ENCODE peak calls at places on chromosome 9, in seven cellular contexts. Z is kidney; S is neural crest cell; E is naive thymus-derived CD4-positive, alpha-beta T cell; X is HT1080; I is heart left ventricle; H is endothelial cell. M is an unnamed sample.

GRCh38 chr9:136088481-136088938 is 6.6 kb downstream of the NACC2 start:
- DNase-seq in Z (no peak), S (no peak), E (no peak), X (no peak), I (peak), H (no peak), M (no peak)

GRCh38 chr9:134930404-134930803 is 12.7 kb upstream of the FCN1 start:
- DNase-seq in Z (peak), S (no peak), E (no peak), X (no peak), I (no peak), H (no peak), M (no peak)

GRCh38 chr9:107491081-107492053 is 1.8 kb upstream of the KLF4 start:
- DNase-seq in Z (peak), S (no peak), E (no peak), X (no peak), I (peak), H (peak), M (no peak)

GRCh38 chr9:25716220-25716872 is 38.1 kb upstream of the TUSC1 start:
- DNase-seq in Z (no peak), S (peak), E (no peak), X (peak), I (no peak), H (peak), M (no peak)

GRCh38 chr9:133715866-133716563 is 22.1 kb downstream of the SARDH start:
- DNase-seq in Z (peak), S (peak), E (peak), X (no peak), I (peak), H (peak), M (no peak)

GRCh38 chr9:129405089-129405830 is 215.6 kb downstream of the C9orf50 start:
- DNase-seq in Z (peak), S (no peak), E (no peak), X (no peak), I (peak), H (no peak), M (no peak)

GRCh38 chr9:111572945-111573604 is 26.4 kb downstream of the PTGR1 start:
- DNase-seq in Z (no peak), S (no peak), E (no peak), X (no peak), I (peak), H (no peak), M (no peak)

GRCh38 chr9:38066167-38066906 is 2.7 kb downstream of the SHB start:
- DNase-seq in Z (no peak), S (no peak), E (no peak), X (no peak), I (no peak), H (no peak), M (no peak)

GRCh38 chr9:95131023-95131943 is 186.2 kb downstream of the FANCC start:
- DNase-seq in Z (no peak), S (peak), E (peak), X (peak), I (peak), H (peak), M (peak)

GRCh38 chr9:80906728-80907127 is 782.6 kb downstream of the TLE1 start:
- DNase-seq in Z (peak), S (no peak), E (no peak), X (no peak), I (no peak), H (no peak), M (no peak)

GRCh38 chr9:132412089-132412488 is 2.1 kb downstream of the CFAP77 start:
- DNase-seq in Z (no peak), S (peak), E (no peak), X (peak), I (no peak), H (peak), M (no peak)

GRCh38 chr9:89805726-89806125 is 200.9 kb downstream of the GADD45G start:
- DNase-seq in Z (no peak), S (no peak), E (no peak), X (no peak), I (no peak), H (no peak), M (no peak)

GRCh38 chr9:85741112-85741874 is 461 bp downstream of the AGTPBP1 start:
- DNase-seq in Z (peak), S (peak), E (peak), X (peak), I (peak), H (peak), M (peak)

GRCh38 chr9:21506910-21507795 is 25.0 kb upstream of the IFNE start:
- DNase-seq in Z (no peak), S (no peak), E (no peak), X (peak), I (no peak), H (no peak), M (no peak)

GRCh38 chr9:123679330-123679987 is 250.5 kb downstream of the DENND1A start:
- DNase-seq in Z (no peak), S (no peak), E (no peak), X (no peak), I (no peak), H (no peak), M (no peak)

GRCh38 chr9:113624721-113625120 is 161.2 kb downstream of the RGS3 start:
- DNase-seq in Z (no peak), S (no peak), E (no peak), X (peak), I (peak), H (no peak), M (no peak)

GRCh38 chr9:121075251-121076036 is 689 bp downstream of the CNTRL start:
- DNase-seq in Z (no peak), S (no peak), E (peak), X (no peak), I (no peak), H (no peak), M (no peak)

GRCh38 chr9:110356639-110357038 is 19.0 kb upstream of the TXNDC8 start:
- DNase-seq in Z (no peak), S (no peak), E (no peak), X (no peak), I (no peak), H (no peak), M (no peak)

GRCh38 chr9:15211994-15212501 is 95.0 kb downstream of the TTC39B start:
- DNase-seq in Z (no peak), S (no peak), E (no peak), X (no peak), I (no peak), H (no peak), M (no peak)

GRCh38 chr9:129176786-129177442 is 1.1 kb downstream of the IER5L start:
- DNase-seq in Z (peak), S (peak), E (no peak), X (no peak), I (peak), H (peak), M (no peak)

GRCh38 chr9:33498387-33498786 is 24.7 kb upstream of the NOL6 start:
- DNase-seq in Z (no peak), S (no peak), E (peak), X (peak), I (no peak), H (no peak), M (no peak)

GRCh38 chr9:83294816-83295215 is 231.9 kb upstream of the RASEF start:
- DNase-seq in Z (no peak), S (no peak), E (no peak), X (no peak), I (no peak), H (no peak), M (no peak)

GRCh38 chr9:31597977-31598376 is 786.5 kb upstream of the ACO1 start:
- DNase-seq in Z (no peak), S (no peak), E (peak), X (peak), I (no peak), H (no peak), M (no peak)

GRCh38 chr9:89579741-89580395 is 24.9 kb upstream of the GADD45G start:
- DNase-seq in Z (no peak), S (no peak), E (no peak), X (peak), I (no peak), H (no peak), M (peak)

M was measured in naive thymus-derived CD8-positive, alpha-beta T cell.